ENCODE peak calls at places on chromosomes 11 and 22, in six cellular contexts. Q is HFFc6, X is HCT116, W is pancreas, G is progenitor cell of endocrine pancreas, L is MCF 10A. C is an unnamed sample.

GRCh38 chr11:124446926-124447325 is 1.4 kb upstream of the OR8B8 start:
- DNase-seq in Q (no peak), X (no peak), W (no peak), G (no peak), L (no peak), C (no peak)

GRCh38 chr22:35834080-35834479 is 116.4 kb downstream of the APOL5 start:
- DNase-seq in Q (no peak), X (no peak), W (no peak), G (no peak), L (no peak), C (no peak)

GRCh38 chr11:125443767-125444311 is 52.2 kb downstream of the FEZ1 start:
- DNase-seq in Q (no peak), X (no peak), W (no peak), G (no peak), L (no peak), C (no peak)

GRCh38 chr11:8719260-8720190 is 36.9 kb downstream of the RPL27A start:
- DNase-seq in Q (peak; percentile 96), X (peak; percentile 76), W (no peak), G (no peak), L (peak; percentile 88), C (no peak)

GRCh38 chr11:76632492-76632891 is 38.1 kb downstream of the LRRC32 start:
- DNase-seq in Q (no peak), X (no peak), W (no peak), G (no peak), L (no peak), C (no peak)

GRCh38 chr11:44366741-44367140 is 56.8 kb upstream of the ALX4 start:
- DNase-seq in Q (no peak), X (no peak), W (no peak), G (no peak), L (no peak), C (no peak)

GRCh38 chr22:21962655-21962949 is 10.0 kb upstream of the PPM1F start:
- DNase-seq in Q (no peak), X (no peak), W (no peak), G (no peak), L (no peak), C (no peak)

GRCh38 chr11:76496174-76496573 is 51.4 kb downstream of the EMSY start:
- DNase-seq in Q (no peak), X (no peak), W (no peak), G (no peak), L (no peak), C (no peak)

GRCh38 chr11:112718483-112718882 is 242.7 kb upstream of the NCAM1 start:
- DNase-seq in Q (no peak), X (no peak), W (no peak), G (no peak), L (no peak), C (no peak)

GRCh38 chr11:65802841-65803240 is 16.0 kb downstream of the OVOL1 start:
- DNase-seq in Q (no peak), X (no peak), W (no peak), G (no peak), L (no peak), C (no peak)

GRCh38 chr22:42704896-42705295 is 15.8 kb downstream of the A4GALT start:
- DNase-seq in Q (no peak), X (no peak), W (no peak), G (no peak), L (no peak), C (no peak)

GRCh38 chr11:61516675-61517516 is 8.3 kb downstream of the LRRC10B start:
- DNase-seq in Q (peak; percentile 8), X (no peak), W (no peak), G (peak; percentile 72), L (peak; percentile 30), C (no peak)

GRCh38 chr11:69360606-69361005 is 66.7 kb downstream of the MYEOV start:
- DNase-seq in Q (no peak), X (no peak), W (no peak), G (peak; percentile 2), L (no peak), C (peak; percentile 54)

GRCh38 chr11:60764879-60765278 is 8.2 kb downstream of the MS4A15 start:
- DNase-seq in Q (no peak), X (no peak), W (no peak), G (no peak), L (no peak), C (no peak)

GRCh38 chr11:47552086-47552580 is 799 bp downstream of the CELF1 start:
- DNase-seq in Q (peak; percentile 26), X (no peak), W (peak; percentile 17), G (peak; percentile 23), L (peak; percentile 42), C (no peak)

GRCh38 chr11:47551086-47551485 is 1.8 kb downstream of the CELF1 start:
- DNase-seq in Q (peak; percentile 28), X (no peak), W (no peak), G (no peak), L (peak; percentile 46), C (no peak)

GRCh38 chr11:47550288-47551052 is 2.5 kb downstream of the CELF1 start:
- DNase-seq in Q (no peak), X (no peak), W (no peak), G (no peak), L (peak; percentile 50), C (peak; percentile 30)

GRCh38 chr11:47552581-47553416 is at the start of gene CELF1:
- DNase-seq in Q (peak; percentile 79), X (peak; percentile 63), W (peak; percentile 90), G (peak; percentile 88), L (peak; percentile 92), C (peak; percentile 97)

DNA sequence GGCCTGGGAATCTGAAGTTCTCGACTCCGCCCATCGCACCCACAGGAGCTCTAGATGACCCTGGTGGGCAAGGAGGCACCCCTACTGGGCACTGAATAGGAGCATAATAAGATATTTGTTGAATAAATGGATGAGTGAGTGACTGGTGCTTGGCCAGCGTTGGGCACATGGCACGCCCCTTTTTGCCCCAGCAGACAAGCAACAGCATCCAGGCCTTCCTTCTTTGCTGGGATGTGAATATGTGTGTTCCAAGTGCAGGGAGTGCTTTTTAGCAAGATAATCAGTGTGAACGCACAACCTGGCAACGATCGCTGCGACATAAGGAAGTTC is 450 bp upstream of the CELF1 start:
- DNase-seq in Q (peak; percentile 36), X (no peak), W (no peak), G (no peak), L (no peak), C (no peak)
- TF ChIP-seq CTCF in Q (no peak), X (no peak), W (peak; percentile 48), G (no peak), L (no peak), C (peak; percentile 74)

GRCh38 chr22:50471962-50472361 is 2.9 kb downstream of the SBF1 start:
- DNase-seq in Q (no peak), X (no peak), W (no peak), G (no peak), L (no peak), C (no peak)

GRCh38 chr22:50473855-50474671 is 772 bp downstream of the SBF1 start:
- DNase-seq in Q (peak; percentile 42), X (no peak), W (peak; percentile 42), G (no peak), L (no peak), C (no peak)

GRCh38 chr22:50474711-50475651 is at the start of gene SBF1:
- DNase-seq in Q (peak; percentile 78), X (peak; percentile 78), W (peak; percentile 92), G (peak; percentile 92), L (peak; percentile 87), C (no peak)

GRCh38 chr22:50471197-50471847 is 3.5 kb downstream of the SBF1 start:
- DNase-seq in Q (no peak), X (no peak), W (no peak), G (no peak), L (no peak), C (no peak)

GRCh38 chr22:50473088-50473487 is 1.7 kb downstream of the SBF1 start:
- DNase-seq in Q (no peak), X (peak; percentile 43), W (no peak), G (no peak), L (peak; percentile 37), C (no peak)
- TF ChIP-seq CTCF in Q (peak; percentile 59), X (peak; percentile 73), W (peak; percentile 23), G (peak; percentile 28), L (no peak), C (peak; percentile 54)

GRCh38 chr11:118818130-118818529 is 27.2 kb upstream of the DDX6 start:
- DNase-seq in Q (no peak), X (no peak), W (no peak), G (no peak), L (no peak), C (no peak)
- TF ChIP-seq CTCF in Q (no peak), X (no peak), W (no peak), G (no peak), L (no peak), C (no peak)

GRCh38 chr11:78809931-78810481 is 235.3 kb upstream of the NARS2 start:
- DNase-seq in Q (peak; percentile 33), X (no peak), W (no peak), G (no peak), L (no peak), C (no peak)

GRCh38 chr11:78810489-78811090 is 235.9 kb upstream of the NARS2 start:
- DNase-seq in Q (no peak), X (no peak), W (no peak), G (no peak), L (no peak), C (no peak)

GRCh38 chr11:78811622-78812021 is 237.0 kb upstream of the NARS2 start:
- DNase-seq in Q (no peak), X (no peak), W (no peak), G (no peak), L (no peak), C (no peak)

GRCh38 chr11:78815631-78816232 is 241.1 kb upstream of the NARS2 start:
- DNase-seq in Q (no peak), X (no peak), W (no peak), G (no peak), L (no peak), C (no peak)

GRCh38 chr11:78812513-78813293 is 238.0 kb upstream of the NARS2 start:
- DNase-seq in Q (no peak), X (no peak), W (no peak), G (no peak), L (peak; percentile 35), C (no peak)
- TF ChIP-seq CTCF in Q (no peak), X (no peak), W (no peak), G (no peak), L (no peak), C (peak; percentile 41)

GRCh38 chr11:11379661-11380060 is 26.6 kb upstream of the CSNK2A3 start:
- DNase-seq in Q (no peak), X (no peak), W (no peak), G (no peak), L (no peak), C (no peak)
- TF ChIP-seq CTCF in Q (no peak), X (no peak), W (no peak), G (no peak), L (no peak), C (no peak)

GRCh38 chr22:25750569-25751173 is 8.7 kb downstream of the MYO18B start:
- DNase-seq in Q (no peak), X (no peak), W (no peak), G (no peak), L (no peak), C (no peak)
- TF ChIP-seq CTCF in Q (no peak), X (no peak), W (no peak), G (no peak), L (no peak), C (no peak)

C was measured in chondrocyte.